ENCODE peak calls at places on chromosome 4, in nine cellular contexts. P, I, Y, O, D, K, C, E and A are unnamed samples.

GRCh38 chr4:85780664-85781063 is 305.7 kb downstream of the ARHGAP24 start:
- DNase-seq in P (no peak), I (no peak), Y (no peak), O (no peak), D (no peak), K (no peak), C (no peak), E (no peak), A (no peak)

GRCh38 chr4:4941741-4942140 is 77.5 kb downstream of the CYTL1 start:
- DNase-seq in P (no peak), I (no peak), Y (no peak), O (no peak), D (no peak), K (no peak), C (no peak), E (no peak), A (peak)

GRCh38 chr4:5566991-5567390 is 141.4 kb downstream of the EVC2 start:
- DNase-seq in P (no peak), I (no peak), Y (no peak), O (no peak), D (no peak), K (no peak), C (no peak), E (no peak), A (peak)

GRCh38 chr4:5754529-5754881 is 43.5 kb downstream of the EVC start:
- DNase-seq in P (no peak), I (no peak), Y (no peak), O (no peak), D (no peak), K (no peak), C (no peak), E (no peak), A (no peak)

GRCh38 chr4:6327220-6327917 is 57.7 kb downstream of the WFS1 start:
- DNase-seq in P (peak), I (peak), Y (peak), O (peak), D (peak), K (peak), C (peak), E (peak), A (peak)

GRCh38 chr4:6064383-6064782 is 46.2 kb upstream of the C4orf50 start:
- DNase-seq in P (no peak), I (no peak), Y (no peak), O (no peak), D (no peak), K (no peak), C (no peak), E (no peak), A (no peak)

GRCh38 chr4:612052-612748 is 13.2 kb upstream of the PDE6B start:
- DNase-seq in P (no peak), I (no peak), Y (no peak), O (no peak), D (peak), K (no peak), C (no peak), E (no peak), A (no peak)

GRCh38 chr4:184887333-184887732 is 61.6 kb upstream of the ACSL1 start:
- DNase-seq in P (no peak), I (no peak), Y (no peak), O (no peak), D (no peak), K (no peak), C (no peak), E (no peak), A (no peak)

GRCh38 chr4:179626687-179627086 is 2184.4 kb upstream of the AGA start:
- DNase-seq in P (no peak), I (no peak), Y (no peak), O (no peak), D (no peak), K (no peak), C (no peak), E (peak), A (no peak)

GRCh38 chr4:34181311-34181808 is 2063.0 kb downstream of the ARAP2 start:
- DNase-seq in P (no peak), I (no peak), Y (peak), O (no peak), D (no peak), K (no peak), C (no peak), E (no peak), A (no peak)

GRCh38 chr4:135718019-135718418 is 1516.4 kb upstream of the PABPC4L start:
- DNase-seq in P (no peak), I (no peak), Y (peak), O (no peak), D (no peak), K (no peak), C (no peak), E (no peak), A (no peak)

GRCh38 chr4:37802068-37802666 is 24.3 kb upstream of the PGM2 start:
- DNase-seq in P (no peak), I (no peak), Y (peak), O (peak), D (peak), K (peak), C (no peak), E (peak), A (no peak)

GRCh38 chr4:88054229-88054628 is 46.8 kb downstream of the PKD2 start:
- DNase-seq in P (no peak), I (no peak), Y (no peak), O (no peak), D (no peak), K (no peak), C (no peak), E (no peak), A (no peak)

GRCh38 chr4:69546121-69546520 is 50.4 kb upstream of the UGT2B4 start:
- DNase-seq in P (no peak), I (no peak), Y (no peak), O (no peak), D (no peak), K (no peak), C (no peak), E (no peak), A (no peak)

GRCh38 chr4:25215506-25215905 is 18.3 kb upstream of the PI4K2B start:
- DNase-seq in P (no peak), I (no peak), Y (no peak), O (no peak), D (no peak), K (no peak), C (no peak), E (no peak), A (no peak)

GRCh38 chr4:140186651-140187315 is 32.8 kb upstream of the MAML3 start:
- DNase-seq in P (no peak), I (no peak), Y (peak), O (no peak), D (no peak), K (no peak), C (no peak), E (no peak), A (no peak)

GRCh38 chr4:101033986-101034385 is 313.3 kb downstream of the PPP3CA start:
- DNase-seq in P (no peak), I (no peak), Y (no peak), O (no peak), D (no peak), K (no peak), C (no peak), E (peak), A (no peak)

GRCh38 chr4:102620697-102621497 is 119.7 kb downstream of the NFKB1 start:
- DNase-seq in P (peak), I (no peak), Y (peak), O (no peak), D (no peak), K (peak), C (no peak), E (no peak), A (no peak)

GRCh38 chr4:53010320-53010719 is 148.2 kb downstream of the RASL11B start:
- DNase-seq in P (no peak), I (no peak), Y (no peak), O (peak), D (peak), K (no peak), C (no peak), E (no peak), A (no peak)

GRCh38 chr4:170591076-170591475 is 501.3 kb upstream of the AADAT start:
- DNase-seq in P (no peak), I (no peak), Y (no peak), O (no peak), D (no peak), K (no peak), C (no peak), E (no peak), A (no peak)

DNA sequence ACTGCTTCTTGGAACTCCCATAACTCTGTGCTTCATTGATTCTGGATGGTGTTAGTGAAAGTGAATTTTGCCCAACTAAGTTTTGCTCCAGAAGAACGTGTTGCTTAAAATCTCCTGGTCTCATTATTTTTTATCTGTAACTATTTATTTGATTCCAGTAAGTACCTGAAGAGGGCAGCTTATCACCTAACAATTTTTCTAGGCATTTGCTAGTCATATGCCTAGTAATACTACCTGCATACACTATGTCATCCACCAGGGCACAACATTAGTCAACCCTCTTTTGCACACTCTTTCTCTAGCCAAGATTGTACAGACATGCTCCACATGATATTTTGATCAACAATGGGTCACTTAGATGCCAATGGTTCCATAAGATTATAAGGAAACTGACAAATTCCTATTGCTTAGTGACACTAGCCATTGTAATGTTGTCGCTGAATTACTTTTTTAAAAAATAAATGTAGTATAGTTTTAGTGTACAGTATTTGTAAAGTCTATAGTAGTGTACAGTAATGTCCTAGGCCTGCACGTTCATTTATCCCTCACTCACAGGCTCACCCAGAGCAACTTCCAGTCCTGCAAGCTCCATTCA is 499.9 kb upstream of the AADAT start:
- DNase-seq in P (peak), I (no peak), Y (no peak), O (no peak), D (no peak), K (peak), C (no peak), E (no peak), A (no peak)
- TF ChIP-seq CTCF in P (peak), I (peak), Y (no peak), O (peak), D (no peak), K (peak), C (no peak), E (no peak), A (no peak)

GRCh38 chr4:112098841-112099240 is 46.4 kb upstream of the FAM241A start:
- DNase-seq in P (no peak), I (no peak), Y (no peak), O (no peak), D (no peak), K (no peak), C (no peak), E (no peak), A (no peak)

GRCh38 chr4:112102875-112103370 is 42.3 kb upstream of the FAM241A start:
- DNase-seq in P (no peak), I (no peak), Y (no peak), O (no peak), D (no peak), K (no peak), C (no peak), E (no peak), A (no peak)

GRCh38 chr4:112094330-112094729 is 50.9 kb upstream of the FAM241A start:
- DNase-seq in P (no peak), I (no peak), Y (no peak), O (no peak), D (no peak), K (no peak), C (no peak), E (no peak), A (no peak)

GRCh38 chr4:112099701-112100289 is 45.5 kb upstream of the FAM241A start:
- DNase-seq in P (peak), I (no peak), Y (peak), O (no peak), D (no peak), K (peak), C (no peak), E (no peak), A (no peak)
- TF ChIP-seq CTCF in P (peak), I (peak), Y (peak), O (peak), D (peak), K (peak), C (no peak), E (peak), A (peak)

GRCh38 chr4:48908687-48909086 is 2.1 kb upstream of the OCIAD2 start:
- DNase-seq in P (no peak), I (no peak), Y (no peak), O (no peak), D (no peak), K (no peak), C (no peak), E (no peak), A (no peak)

GRCh38 chr4:48905363-48906015 is 1.1 kb downstream of the OCIAD2 start:
- DNase-seq in P (no peak), I (no peak), Y (no peak), O (no peak), D (no peak), K (peak), C (no peak), E (no peak), A (no peak)

GRCh38 chr4:48904541-48905142 is 1.9 kb downstream of the OCIAD2 start:
- DNase-seq in P (no peak), I (no peak), Y (no peak), O (no peak), D (no peak), K (no peak), C (no peak), E (no peak), A (no peak)

GRCh38 chr4:48907706-48908477 is 1.3 kb upstream of the OCIAD2 start:
- DNase-seq in P (no peak), I (no peak), Y (no peak), O (no peak), D (no peak), K (no peak), C (no peak), E (no peak), A (no peak)

DNA sequence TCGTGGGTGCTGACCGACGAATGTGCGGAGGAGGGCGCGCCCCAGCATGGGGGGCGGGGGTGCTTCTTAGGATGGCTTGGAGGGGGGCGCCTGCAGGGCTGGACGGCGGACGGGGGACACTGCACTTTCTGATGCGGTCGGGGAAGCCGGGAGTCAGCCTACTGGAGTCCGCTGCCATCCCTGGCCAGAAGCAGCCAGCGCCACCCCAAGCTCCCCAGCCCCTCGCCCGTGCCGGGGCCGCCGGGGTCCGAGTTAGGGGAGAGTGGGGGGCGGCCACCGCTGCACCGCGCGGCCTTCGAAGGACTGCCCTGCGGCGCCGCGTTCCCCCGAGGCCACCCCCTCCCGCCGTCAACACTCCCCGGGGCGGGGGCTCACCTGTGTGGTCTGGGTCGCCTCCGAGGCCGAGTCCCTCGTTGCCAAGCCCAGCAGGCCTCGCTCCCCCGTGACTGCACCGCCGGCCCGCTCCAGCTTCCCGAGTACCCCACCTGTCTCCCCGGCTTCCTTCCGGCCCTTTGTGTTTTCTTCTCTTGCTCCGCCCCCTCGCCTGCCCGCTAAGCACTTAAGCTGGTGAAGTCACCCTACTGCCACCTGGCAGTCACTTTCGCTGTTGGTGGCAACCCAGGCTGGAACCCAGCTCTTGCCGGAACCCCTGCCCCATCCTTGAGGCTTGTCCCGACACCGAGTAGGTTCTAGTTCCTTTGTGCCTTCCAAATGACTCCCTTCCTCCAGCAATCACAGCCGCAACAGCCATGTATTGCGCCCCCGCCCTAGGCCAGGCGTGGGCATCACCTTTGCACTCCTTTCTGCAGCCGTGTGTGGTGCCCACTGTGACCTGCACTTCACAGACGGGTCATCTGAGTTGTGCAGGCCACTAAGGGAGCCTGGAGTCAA is at the start of gene OCIAD2:
- DNase-seq in P (peak), I (peak), Y (no peak), O (peak), D (peak), K (peak), C (peak), E (peak), A (no peak)
- TF ChIP-seq CTCF in P (peak), I (no peak), Y (no peak), O (no peak), D (peak), K (no peak), C (no peak), E (no peak), A (no peak)

GRCh38 chr4:73257995-73258667 is 467 bp downstream of the ANKRD17 start:
- DNase-seq in P (no peak), I (no peak), Y (peak), O (peak), D (no peak), K (peak), C (peak), E (no peak), A (no peak)
- TF ChIP-seq CTCF in P (peak), I (no peak), Y (peak), O (peak), D (peak), K (peak), C (no peak), E (no peak), A (peak)

GRCh38 chr4:153232768-153233167 is 28.5 kb downstream of the TRIM2 start:
- DNase-seq in P (no peak), I (no peak), Y (no peak), O (no peak), D (peak), K (no peak), C (no peak), E (peak), A (no peak)
- TF ChIP-seq CTCF in P (no peak), I (no peak), Y (peak), O (no peak), D (peak), K (peak), C (no peak), E (no peak), A (no peak)